ENCODE peak calls at places on chromosomes 5 and 9, in seven cellular contexts. S is activated T-cell treated with anti-CD3 and anti-CD28 coated beads for 4 hours; T is RWPE1; G is stomach; Q is Ammon's horn; O is ureter; J is stimulated activated CD4-positive, alpha-beta T cell treated with anti-CD3 and anti-CD28 coated beads, Interleukin-12 subunit alpha, Interleukin-12 subunit beta, amount 100 ng/mL, for 24 hours. H is an unnamed sample.

GRCh38 chr5:33984671-33985124 is at the start of gene SLC45A2:
- DNase-seq in S (no peak), T (no peak), G (no peak), Q (no peak), O (no peak), J (no peak), H (no peak)

GRCh38 chr5:142748568-142749249 is 21.5 kb upstream of the ARHGAP26 start:
- DNase-seq in S (peak), T (peak), G (peak), Q (peak), O (no peak), J (no peak), H (no peak)

GRCh38 chr5:79990205-79990597 is 861 bp downstream of the MTX3 start:
- DNase-seq in S (no peak), T (no peak), G (no peak), Q (no peak), O (no peak), J (no peak), H (no peak)

GRCh38 chr9:34577635-34578240 is 11.8 kb downstream of the CNTFR start:
- DNase-seq in S (no peak), T (no peak), G (no peak), Q (no peak), O (no peak), J (no peak), H (no peak)

GRCh38 chr5:132429451-132430440 is 60.2 kb downstream of the SLC22A5 start:
- DNase-seq in S (no peak), T (no peak), G (no peak), Q (no peak), O (no peak), J (no peak), H (no peak)

GRCh38 chr9:95463145-95464060 is 53.4 kb downstream of the PTCH1 start:
- DNase-seq in S (no peak), T (no peak), G (no peak), Q (no peak), O (no peak), J (no peak), H (no peak)

GRCh38 chr5:142500506-142500905 is 175.7 kb upstream of the SPRY4 start:
- DNase-seq in S (no peak), T (no peak), G (no peak), Q (no peak), O (no peak), J (no peak), H (no peak)

GRCh38 chr5:90408571-90409317 is 812 bp downstream of the CETN3 start:
- DNase-seq in S (no peak), T (no peak), G (no peak), Q (no peak), O (no peak), J (no peak), H (no peak)

GRCh38 chr9:78118742-78119473 is 87.3 kb upstream of the GNAQ start:
- DNase-seq in S (no peak), T (peak), G (no peak), Q (no peak), O (no peak), J (no peak), H (no peak)

GRCh38 chr5:130323804-130324454 is 419.7 kb downstream of the CHSY3 start:
- DNase-seq in S (no peak), T (peak), G (no peak), Q (no peak), O (no peak), J (no peak), H (no peak)

GRCh38 chr9:123834218-123834906 is 95.6 kb downstream of the DENND1A start:
- DNase-seq in S (no peak), T (no peak), G (no peak), Q (peak), O (no peak), J (no peak), H (no peak)

GRCh38 chr5:134242146-134242545 is 16.3 kb upstream of the PPP2CA start:
- DNase-seq in S (no peak), T (no peak), G (no peak), Q (peak), O (no peak), J (no peak), H (no peak)

GRCh38 chr9:87152206-87152605 is 204.9 kb upstream of the GAS1 start:
- DNase-seq in S (no peak), T (no peak), G (no peak), Q (no peak), O (no peak), J (no peak), H (no peak)

GRCh38 chr9:37752646-37753488 is 738 bp upstream of the TRMT10B start:
- DNase-seq in S (no peak), T (no peak), G (no peak), Q (no peak), O (no peak), J (no peak), H (no peak)

GRCh38 chr9:134945509-134946275 is 28.0 kb upstream of the FCN1 start:
- DNase-seq in S (no peak), T (no peak), G (no peak), Q (no peak), O (no peak), J (no peak), H (no peak)

GRCh38 chr9:23686257-23686656 is 139.8 kb downstream of the ELAVL2 start:
- DNase-seq in S (no peak), T (peak), G (no peak), Q (no peak), O (peak), J (no peak), H (no peak)

GRCh38 chr5:178277866-178278265 is 45.3 kb upstream of the PHYKPL start:
- DNase-seq in S (no peak), T (no peak), G (no peak), Q (no peak), O (no peak), J (no peak), H (no peak)

GRCh38 chr5:74953961-74954720 is 88.0 kb upstream of the FAM169A start:
- DNase-seq in S (no peak), T (peak), G (no peak), Q (no peak), O (no peak), J (no peak), H (no peak)

GRCh38 chr5:138502521-138502920 is 37.2 kb downstream of the EGR1 start:
- DNase-seq in S (no peak), T (no peak), G (no peak), Q (no peak), O (no peak), J (no peak), H (no peak)

GRCh38 chr5:121086671-121087070 is 622.6 kb downstream of the PRR16 start:
- DNase-seq in S (no peak), T (no peak), G (no peak), Q (no peak), O (no peak), J (no peak), H (no peak)

GRCh38 chr9:5352637-5353248 is 13.1 kb upstream of the RLN1 start:
- DNase-seq in S (no peak), T (no peak), G (no peak), Q (no peak), O (no peak), J (no peak), H (no peak)

GRCh38 chr9:83981126-83981871 is 694 bp downstream of the RMI1 start:
- DNase-seq in S (no peak), T (peak), G (peak), Q (peak), O (peak), J (no peak), H (no peak)

GRCh38 chr9:86202338-86202882 is 57.0 kb downstream of the C9orf153 start:
- DNase-seq in S (peak), T (peak), G (no peak), Q (peak), O (no peak), J (no peak), H (no peak)

H was measured in lung.